ENCODE peak calls at places on chromosomes 5 and 9, in ten cellular contexts. A is IMR-90, U is right lobe of liver, G is GM12878, P is K562, S is heart left ventricle, T is body of pancreas, E is HepG2, N is HCT116, V is upper lobe of left lung. K is an unnamed sample.
A peak's percentile ranks its signal among the peaks of the same experiment; 100 is the strongest.

GRCh38 chr5:78065663-78066062 is 228.8 kb downstream of the AP3B1 start:
- ATAC-seq in A (no peak), U (no peak), G (no peak), P (peak; percentile 76), S (peak; percentile 27), T (no peak), E (peak; percentile 66), N (peak; percentile 34), V (no peak), K (no peak)

GRCh38 chr5:31496891-31497290 is 35.0 kb downstream of the DROSHA start:
- ATAC-seq in A (no peak), U (no peak), G (no peak), P (no peak), S (no peak), T (no peak), E (no peak), N (no peak), V (no peak), K (no peak)

GRCh38 chr5:138699482-138699881 is 53.7 kb upstream of the CTNNA1 start:
- ATAC-seq in A (no peak), U (no peak), G (no peak), P (no peak), S (no peak), T (no peak), E (peak; percentile 53), N (no peak), V (no peak), K (no peak)

GRCh38 chr5:165805756-165806155 is 2300.3 kb downstream of the MAT2B start:
- ATAC-seq in A (no peak), U (no peak), G (no peak), P (no peak), S (no peak), T (no peak), E (no peak), N (no peak), V (no peak), K (no peak)

GRCh38 chr5:33595303-33595702 is 154.5 kb downstream of the TARS1 start:
- ATAC-seq in A (no peak), U (no peak), G (no peak), P (no peak), S (no peak), T (no peak), E (peak; percentile 55), N (no peak), V (no peak), K (no peak)

GRCh38 chr5:178547753-178548415 is 42.3 kb downstream of the COL23A1 start:
- ATAC-seq in A (no peak), U (no peak), G (no peak), P (no peak), S (peak; percentile 27), T (no peak), E (no peak), N (no peak), V (no peak), K (no peak)

GRCh38 chr5:162996052-162996451 is 441.3 kb upstream of the CCNG1 start:
- ATAC-seq in A (no peak), U (no peak), G (no peak), P (no peak), S (no peak), T (no peak), E (no peak), N (no peak), V (no peak), K (no peak)

GRCh38 chr9:2560175-2560574 is 61.4 kb upstream of the VLDLR start:
- ATAC-seq in A (no peak), U (peak; percentile 21), G (no peak), P (no peak), S (peak; percentile 18), T (peak; percentile 70), E (no peak), N (no peak), V (peak; percentile 10), K (no peak)

GRCh38 chr9:87500491-87500890 is 2.8 kb downstream of the DAPK1 start:
- ATAC-seq in A (no peak), U (no peak), G (peak; percentile 32), P (no peak), S (no peak), T (no peak), E (no peak), N (no peak), V (no peak), K (no peak)

GRCh38 chr9:98132806-98133631 is 14.0 kb upstream of the TRIM14 start:
- ATAC-seq in A (no peak), U (no peak), G (peak; percentile 66), P (no peak), S (no peak), T (no peak), E (no peak), N (no peak), V (no peak), K (no peak)

GRCh38 chr9:2119490-2120046 is 104.4 kb downstream of the SMARCA2 start:
- ATAC-seq in A (no peak), U (no peak), G (no peak), P (no peak), S (peak; percentile 58), T (no peak), E (no peak), N (no peak), V (no peak), K (no peak)

GRCh38 chr5:107466233-107466769 is 204.4 kb downstream of the EFNA5 start:
- ATAC-seq in A (no peak), U (no peak), G (no peak), P (peak; percentile 75), S (peak; percentile 28), T (peak; percentile 50), E (no peak), N (peak; percentile 65), V (peak; percentile 49), K (no peak)

GRCh38 chr5:141383345-141383744 is 803 bp downstream of the PCDHGA7 start:
- ATAC-seq in A (no peak), U (no peak), G (no peak), P (no peak), S (no peak), T (no peak), E (no peak), N (no peak), V (no peak), K (no peak)

GRCh38 chr5:141388661-141389060 is 1.2 kb downstream of the PCDHGB4 start:
- ATAC-seq in A (no peak), U (no peak), G (no peak), P (no peak), S (no peak), T (no peak), E (no peak), N (no peak), V (no peak), K (no peak)

GRCh38 chr5:141384471-141385267 is 2.1 kb downstream of the PCDHGA7 start:
- ATAC-seq in A (no peak), U (no peak), G (no peak), P (no peak), S (no peak), T (no peak), E (no peak), N (no peak), V (no peak), K (no peak)

GRCh38 chr5:141382469-141383294 is at the start of gene PCDHGA7:
- ATAC-seq in A (peak; percentile 89), U (no peak), G (no peak), P (peak; percentile 95), S (peak; percentile 27), T (no peak), E (no peak), N (no peak), V (peak; percentile 34), K (no peak)
- TF ChIP-seq CTCF in A (peak; percentile 54), U (peak; percentile 5), G (no peak), P (peak; percentile 73), S (no peak), T (no peak), E (no peak), N (no peak), V (no peak), K (no peak)

GRCh38 chr5:170296935-170297588 is 515 bp downstream of the LCP2 start:
- ATAC-seq in A (no peak), U (peak; percentile 41), G (peak; percentile 75), P (peak; percentile 51), S (peak; percentile 65), T (no peak), E (no peak), N (no peak), V (peak; percentile 50), K (no peak)

GRCh38 chr5:170292509-170292908 is 5.1 kb downstream of the LCP2 start:
- ATAC-seq in A (no peak), U (no peak), G (no peak), P (no peak), S (no peak), T (no peak), E (no peak), N (no peak), V (no peak), K (no peak)

GRCh38 chr5:170293273-170293672 is 4.3 kb downstream of the LCP2 start:
- ATAC-seq in A (no peak), U (peak; percentile 64), G (peak; percentile 86), P (no peak), S (peak; percentile 68), T (no peak), E (no peak), N (no peak), V (peak; percentile 66), K (no peak)

GRCh38 chr5:170297589-170298462 is at the start of gene LCP2:
- ATAC-seq in A (no peak), U (peak; percentile 61), G (peak; percentile 53), P (peak; percentile 49), S (peak; percentile 61), T (no peak), E (no peak), N (no peak), V (peak; percentile 72), K (no peak)

GRCh38 chr5:170296036-170296934 is 1.3 kb downstream of the LCP2 start:
- ATAC-seq in A (no peak), U (no peak), G (peak; percentile 0), P (peak; percentile 38), S (no peak), T (no peak), E (no peak), N (no peak), V (peak; percentile 6), K (no peak)
- TF ChIP-seq POLR2A in A (no peak), U (no peak), G (no peak), P (no peak), S (no peak), T (no peak), E (no peak), N (no peak), V (no peak), K (no peak)

DNA sequence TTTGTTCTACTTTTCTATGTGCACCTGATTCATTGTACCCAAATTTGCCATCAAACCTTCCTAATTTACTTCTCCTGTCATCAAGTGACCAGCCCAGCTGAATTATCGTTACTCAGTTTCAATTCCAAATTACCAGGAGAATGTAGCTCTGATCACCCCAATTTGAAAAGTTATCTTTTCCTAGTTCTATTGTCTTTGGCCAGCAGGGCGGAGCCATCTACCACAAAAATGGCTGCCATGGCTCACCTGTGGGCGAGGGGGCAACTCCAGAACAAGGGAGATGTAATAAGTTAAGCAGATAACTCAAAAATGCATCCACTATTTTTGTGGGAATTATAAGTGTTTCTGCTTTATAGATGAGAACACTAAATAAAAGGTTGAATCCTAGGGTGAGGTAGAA is 133.8 kb upstream of the MOCS2 start:
- ATAC-seq in A (no peak), U (no peak), G (no peak), P (no peak), S (no peak), T (no peak), E (no peak), N (no peak), V (no peak), K (no peak)
- TF ChIP-seq CTCF in A (no peak), U (no peak), G (no peak), P (peak; percentile 39), S (no peak), T (no peak), E (no peak), N (peak; percentile 60), V (no peak), K (no peak)

GRCh38 chr5:160399402-160400353 is at the start of gene FAM200C:
- ATAC-seq in A (peak; percentile 93), U (peak; percentile 99), G (peak; percentile 92), P (peak; percentile 96), S (peak; percentile 98), T (peak; percentile 100), E (peak; percentile 98), N (peak; percentile 92), V (peak; percentile 99), K (peak; percentile 99)
- TF ChIP-seq POLR2A in A (peak; percentile 91), U (peak; percentile 75), G (peak; percentile 89), P (peak; percentile 96), S (peak; percentile 95), T (peak; percentile 71), E (peak; percentile 94), N (peak; percentile 94), V (peak; percentile 44), K (peak; percentile 87)

K was measured in gastroesophageal sphincter.